ENCODE peak calls at places on chromosomes 16 and 17, in eight cellular contexts. One of them, this sample, is unnamed.

GRCh38 chr17:48055531-48056245 is 7.5 kb downstream of the NFE2L1 start:
- DNase-seq in hypothalamus: no peak
- DNase-seq in fibroblast of pulmonary artery: peak
- DNase-seq in M059J: peak
- DNase-seq in stimulated activated CD4-positive, alpha-beta T cell treated with anti-CD3 and anti-CD28 coated beads, Interleukin-4, amount 100 ng/mL, for 1 hour: peak
- DNase-seq in NCI-H1417: no peak
- DNase-seq in brain microvascular endothelial cell: no peak
- DNase-seq in activated T-cell treated with anti-CD3 and anti-CD28 coated beads, Interleukin-2, amount 50 U/mL, for 72 hours: peak
- DNase-seq in this sample: no peak

GRCh38 chr16:56626685-56627084 is 1.1 kb downstream of the MT1E start:
- DNase-seq in stimulated activated CD4-positive, alpha-beta T cell treated with anti-CD3 and anti-CD28 coated beads, Interleukin-4, amount 100 ng/mL, for 1 hour: no peak
- DNase-seq in M059J: no peak
- DNase-seq in brain microvascular endothelial cell: no peak
- DNase-seq in fibroblast of pulmonary artery: no peak
- DNase-seq in NCI-H1417: no peak
- DNase-seq in activated T-cell treated with anti-CD3 and anti-CD28 coated beads, Interleukin-2, amount 50 U/mL, for 72 hours: no peak
- DNase-seq in hypothalamus: no peak
- DNase-seq in this sample: no peak

GRCh38 chr16:9929836-9930235 is 252.4 kb downstream of the GRIN2A start:
- DNase-seq in M059J: no peak
- DNase-seq in fibroblast of pulmonary artery: no peak
- DNase-seq in hypothalamus: no peak
- DNase-seq in brain microvascular endothelial cell: no peak
- DNase-seq in stimulated activated CD4-positive, alpha-beta T cell treated with anti-CD3 and anti-CD28 coated beads, Interleukin-4, amount 100 ng/mL, for 1 hour: no peak
- DNase-seq in NCI-H1417: no peak
- DNase-seq in activated T-cell treated with anti-CD3 and anti-CD28 coated beads, Interleukin-2, amount 50 U/mL, for 72 hours: no peak
- DNase-seq in this sample: no peak

GRCh38 chr17:47317119-47317518 is 6.6 kb upstream of the EFCAB13 start:
- DNase-seq in hypothalamus: no peak
- DNase-seq in brain microvascular endothelial cell: no peak
- DNase-seq in activated T-cell treated with anti-CD3 and anti-CD28 coated beads, Interleukin-2, amount 50 U/mL, for 72 hours: no peak
- DNase-seq in NCI-H1417: no peak
- DNase-seq in stimulated activated CD4-positive, alpha-beta T cell treated with anti-CD3 and anti-CD28 coated beads, Interleukin-4, amount 100 ng/mL, for 1 hour: no peak
- DNase-seq in fibroblast of pulmonary artery: peak
- DNase-seq in M059J: no peak
- DNase-seq in this sample: no peak

GRCh38 chr16:87221633-87222032 is 95.6 kb downstream of the C16orf95 start:
- DNase-seq in stimulated activated CD4-positive, alpha-beta T cell treated with anti-CD3 and anti-CD28 coated beads, Interleukin-4, amount 100 ng/mL, for 1 hour: no peak
- DNase-seq in brain microvascular endothelial cell: no peak
- DNase-seq in activated T-cell treated with anti-CD3 and anti-CD28 coated beads, Interleukin-2, amount 50 U/mL, for 72 hours: no peak
- DNase-seq in M059J: no peak
- DNase-seq in hypothalamus: no peak
- DNase-seq in NCI-H1417: no peak
- DNase-seq in fibroblast of pulmonary artery: no peak
- DNase-seq in this sample: no peak

GRCh38 chr16:88395669-88396584 is 13.2 kb downstream of the ZNF469 start:
- DNase-seq in activated T-cell treated with anti-CD3 and anti-CD28 coated beads, Interleukin-2, amount 50 U/mL, for 72 hours: no peak
- DNase-seq in brain microvascular endothelial cell: no peak
- DNase-seq in M059J: no peak
- DNase-seq in stimulated activated CD4-positive, alpha-beta T cell treated with anti-CD3 and anti-CD28 coated beads, Interleukin-4, amount 100 ng/mL, for 1 hour: no peak
- DNase-seq in hypothalamus: no peak
- DNase-seq in NCI-H1417: no peak
- DNase-seq in fibroblast of pulmonary artery: no peak
- DNase-seq in this sample: no peak

GRCh38 chr17:71709271-71709670 is 411.5 kb upstream of the SOX9 start:
- DNase-seq in M059J: peak
- DNase-seq in stimulated activated CD4-positive, alpha-beta T cell treated with anti-CD3 and anti-CD28 coated beads, Interleukin-4, amount 100 ng/mL, for 1 hour: no peak
- DNase-seq in brain microvascular endothelial cell: no peak
- DNase-seq in fibroblast of pulmonary artery: no peak
- DNase-seq in activated T-cell treated with anti-CD3 and anti-CD28 coated beads, Interleukin-2, amount 50 U/mL, for 72 hours: no peak
- DNase-seq in NCI-H1417: no peak
- DNase-seq in hypothalamus: no peak
- DNase-seq in this sample: no peak

GRCh38 chr16:68800257-68800875 is 43.0 kb upstream of the TANGO6 start:
- DNase-seq in activated T-cell treated with anti-CD3 and anti-CD28 coated beads, Interleukin-2, amount 50 U/mL, for 72 hours: peak
- DNase-seq in fibroblast of pulmonary artery: peak
- DNase-seq in NCI-H1417: peak
- DNase-seq in stimulated activated CD4-positive, alpha-beta T cell treated with anti-CD3 and anti-CD28 coated beads, Interleukin-4, amount 100 ng/mL, for 1 hour: peak
- DNase-seq in M059J: peak
- DNase-seq in brain microvascular endothelial cell: peak
- DNase-seq in hypothalamus: peak
- DNase-seq in this sample: peak

GRCh38 chr16:67243481-67243880 is 3.8 kb downstream of the FHOD1 start:
- DNase-seq in fibroblast of pulmonary artery: no peak
- DNase-seq in activated T-cell treated with anti-CD3 and anti-CD28 coated beads, Interleukin-2, amount 50 U/mL, for 72 hours: no peak
- DNase-seq in brain microvascular endothelial cell: no peak
- DNase-seq in NCI-H1417: no peak
- DNase-seq in M059J: peak
- DNase-seq in hypothalamus: no peak
- DNase-seq in stimulated activated CD4-positive, alpha-beta T cell treated with anti-CD3 and anti-CD28 coated beads, Interleukin-4, amount 100 ng/mL, for 1 hour: no peak
- DNase-seq in this sample: no peak

GRCh38 chr16:76235426-76235825 is 41.8 kb upstream of the CNTNAP4 start:
- DNase-seq in NCI-H1417: no peak
- DNase-seq in stimulated activated CD4-positive, alpha-beta T cell treated with anti-CD3 and anti-CD28 coated beads, Interleukin-4, amount 100 ng/mL, for 1 hour: no peak
- DNase-seq in hypothalamus: no peak
- DNase-seq in activated T-cell treated with anti-CD3 and anti-CD28 coated beads, Interleukin-2, amount 50 U/mL, for 72 hours: no peak
- DNase-seq in M059J: no peak
- DNase-seq in fibroblast of pulmonary artery: no peak
- DNase-seq in brain microvascular endothelial cell: no peak
- DNase-seq in this sample: no peak

GRCh38 chr16:64964126-64964540 is 157.7 kb downstream of the CDH11 start:
- DNase-seq in NCI-H1417: no peak
- DNase-seq in stimulated activated CD4-positive, alpha-beta T cell treated with anti-CD3 and anti-CD28 coated beads, Interleukin-4, amount 100 ng/mL, for 1 hour: no peak
- DNase-seq in activated T-cell treated with anti-CD3 and anti-CD28 coated beads, Interleukin-2, amount 50 U/mL, for 72 hours: no peak
- DNase-seq in M059J: peak
- DNase-seq in fibroblast of pulmonary artery: peak
- DNase-seq in brain microvascular endothelial cell: peak
- DNase-seq in hypothalamus: no peak
- DNase-seq in this sample: no peak

GRCh38 chr17:81207610-81208581 is 14.9 kb downstream of the CEP131 start:
- DNase-seq in NCI-H1417: no peak
- DNase-seq in hypothalamus: no peak
- DNase-seq in fibroblast of pulmonary artery: no peak
- DNase-seq in stimulated activated CD4-positive, alpha-beta T cell treated with anti-CD3 and anti-CD28 coated beads, Interleukin-4, amount 100 ng/mL, for 1 hour: no peak
- DNase-seq in brain microvascular endothelial cell: no peak
- DNase-seq in activated T-cell treated with anti-CD3 and anti-CD28 coated beads, Interleukin-2, amount 50 U/mL, for 72 hours: no peak
- DNase-seq in M059J: no peak
- DNase-seq in this sample: no peak

GRCh38 chr17:69723741-69724140 is 309.2 kb downstream of the MAP2K6 start:
- DNase-seq in hypothalamus: no peak
- DNase-seq in NCI-H1417: no peak
- DNase-seq in activated T-cell treated with anti-CD3 and anti-CD28 coated beads, Interleukin-2, amount 50 U/mL, for 72 hours: no peak
- DNase-seq in brain microvascular endothelial cell: no peak
- DNase-seq in M059J: peak
- DNase-seq in fibroblast of pulmonary artery: peak
- DNase-seq in stimulated activated CD4-positive, alpha-beta T cell treated with anti-CD3 and anti-CD28 coated beads, Interleukin-4, amount 100 ng/mL, for 1 hour: no peak
- DNase-seq in this sample: no peak

GRCh38 chr17:59332890-59333377 is 1.5 kb downstream of the YPEL2 start:
- DNase-seq in stimulated activated CD4-positive, alpha-beta T cell treated with anti-CD3 and anti-CD28 coated beads, Interleukin-4, amount 100 ng/mL, for 1 hour: no peak
- DNase-seq in M059J: no peak
- DNase-seq in brain microvascular endothelial cell: no peak
- DNase-seq in fibroblast of pulmonary artery: peak
- DNase-seq in hypothalamus: no peak
- DNase-seq in NCI-H1417: no peak
- DNase-seq in activated T-cell treated with anti-CD3 and anti-CD28 coated beads, Interleukin-2, amount 50 U/mL, for 72 hours: no peak
- DNase-seq in this sample: no peak

GRCh38 chr16:29900102-29900887 is at the start of gene ASPHD1:
- DNase-seq in brain microvascular endothelial cell: peak
- DNase-seq in activated T-cell treated with anti-CD3 and anti-CD28 coated beads, Interleukin-2, amount 50 U/mL, for 72 hours: peak
- DNase-seq in fibroblast of pulmonary artery: peak
- DNase-seq in M059J: peak
- DNase-seq in NCI-H1417: peak
- DNase-seq in stimulated activated CD4-positive, alpha-beta T cell treated with anti-CD3 and anti-CD28 coated beads, Interleukin-4, amount 100 ng/mL, for 1 hour: peak
- DNase-seq in hypothalamus: peak
- DNase-seq in this sample: peak

GRCh38 chr17:44354582-44355309 is 8.9 kb downstream of the FAM171A2 start:
- DNase-seq in M059J: no peak
- DNase-seq in stimulated activated CD4-positive, alpha-beta T cell treated with anti-CD3 and anti-CD28 coated beads, Interleukin-4, amount 100 ng/mL, for 1 hour: peak
- DNase-seq in NCI-H1417: no peak
- DNase-seq in fibroblast of pulmonary artery: no peak
- DNase-seq in hypothalamus: no peak
- DNase-seq in brain microvascular endothelial cell: no peak
- DNase-seq in activated T-cell treated with anti-CD3 and anti-CD28 coated beads, Interleukin-2, amount 50 U/mL, for 72 hours: peak
- DNase-seq in this sample: no peak

GRCh38 chr16:1920727-1921155 is 2.5 kb upstream of the HS3ST6 start:
- DNase-seq in hypothalamus: no peak
- DNase-seq in NCI-H1417: peak
- DNase-seq in fibroblast of pulmonary artery: no peak
- DNase-seq in brain microvascular endothelial cell: no peak
- DNase-seq in M059J: no peak
- DNase-seq in stimulated activated CD4-positive, alpha-beta T cell treated with anti-CD3 and anti-CD28 coated beads, Interleukin-4, amount 100 ng/mL, for 1 hour: no peak
- DNase-seq in activated T-cell treated with anti-CD3 and anti-CD28 coated beads, Interleukin-2, amount 50 U/mL, for 72 hours: peak
- DNase-seq in this sample: no peak

GRCh38 chr17:59439711-59440110 is 108.3 kb downstream of the YPEL2 start:
- DNase-seq in stimulated activated CD4-positive, alpha-beta T cell treated with anti-CD3 and anti-CD28 coated beads, Interleukin-4, amount 100 ng/mL, for 1 hour: no peak
- DNase-seq in fibroblast of pulmonary artery: no peak
- DNase-seq in hypothalamus: no peak
- DNase-seq in M059J: no peak
- DNase-seq in brain microvascular endothelial cell: no peak
- DNase-seq in activated T-cell treated with anti-CD3 and anti-CD28 coated beads, Interleukin-2, amount 50 U/mL, for 72 hours: no peak
- DNase-seq in NCI-H1417: no peak
- DNase-seq in this sample: no peak

GRCh38 chr17:81923302-81924260 is 4.0 kb downstream of the MAFG start:
- DNase-seq in fibroblast of pulmonary artery: peak
- DNase-seq in hypothalamus: peak
- DNase-seq in stimulated activated CD4-positive, alpha-beta T cell treated with anti-CD3 and anti-CD28 coated beads, Interleukin-4, amount 100 ng/mL, for 1 hour: no peak
- DNase-seq in M059J: no peak
- DNase-seq in activated T-cell treated with anti-CD3 and anti-CD28 coated beads, Interleukin-2, amount 50 U/mL, for 72 hours: no peak
- DNase-seq in NCI-H1417: no peak
- DNase-seq in brain microvascular endothelial cell: peak
- DNase-seq in this sample: no peak

GRCh38 chr17:12089809-12090384 is 69.2 kb downstream of the MAP2K4 start:
- DNase-seq in brain microvascular endothelial cell: peak
- DNase-seq in NCI-H1417: no peak
- DNase-seq in M059J: peak
- DNase-seq in hypothalamus: no peak
- DNase-seq in activated T-cell treated with anti-CD3 and anti-CD28 coated beads, Interleukin-2, amount 50 U/mL, for 72 hours: no peak
- DNase-seq in stimulated activated CD4-positive, alpha-beta T cell treated with anti-CD3 and anti-CD28 coated beads, Interleukin-4, amount 100 ng/mL, for 1 hour: no peak
- DNase-seq in fibroblast of pulmonary artery: peak
- DNase-seq in this sample: no peak

GRCh38 chr16:57867000-57867561 is 64.8 kb upstream of the KIFC3 start:
- DNase-seq in brain microvascular endothelial cell: no peak
- DNase-seq in fibroblast of pulmonary artery: no peak
- DNase-seq in NCI-H1417: peak
- DNase-seq in hypothalamus: no peak
- DNase-seq in stimulated activated CD4-positive, alpha-beta T cell treated with anti-CD3 and anti-CD28 coated beads, Interleukin-4, amount 100 ng/mL, for 1 hour: no peak
- DNase-seq in M059J: peak
- DNase-seq in activated T-cell treated with anti-CD3 and anti-CD28 coated beads, Interleukin-2, amount 50 U/mL, for 72 hours: no peak
- DNase-seq in this sample: no peak

GRCh38 chr16:14511798-14512131 is 118.3 kb downstream of the PARN start:
- DNase-seq in hypothalamus: no peak
- DNase-seq in fibroblast of pulmonary artery: no peak
- DNase-seq in brain microvascular endothelial cell: no peak
- DNase-seq in activated T-cell treated with anti-CD3 and anti-CD28 coated beads, Interleukin-2, amount 50 U/mL, for 72 hours: no peak
- DNase-seq in M059J: peak
- DNase-seq in stimulated activated CD4-positive, alpha-beta T cell treated with anti-CD3 and anti-CD28 coated beads, Interleukin-4, amount 100 ng/mL, for 1 hour: no peak
- DNase-seq in NCI-H1417: no peak
- DNase-seq in this sample: no peak

GRCh38 chr16:9801651-9802050 is 380.6 kb downstream of the GRIN2A start:
- DNase-seq in fibroblast of pulmonary artery: no peak
- DNase-seq in NCI-H1417: no peak
- DNase-seq in brain microvascular endothelial cell: no peak
- DNase-seq in stimulated activated CD4-positive, alpha-beta T cell treated with anti-CD3 and anti-CD28 coated beads, Interleukin-4, amount 100 ng/mL, for 1 hour: no peak
- DNase-seq in M059J: no peak
- DNase-seq in hypothalamus: no peak
- DNase-seq in activated T-cell treated with anti-CD3 and anti-CD28 coated beads, Interleukin-2, amount 50 U/mL, for 72 hours: no peak
- DNase-seq in this sample: no peak

GRCh38 chr16:86403541-86404163 is 106.7 kb upstream of the FOXF1 start:
- DNase-seq in M059J: peak
- DNase-seq in fibroblast of pulmonary artery: peak
- DNase-seq in NCI-H1417: no peak
- DNase-seq in activated T-cell treated with anti-CD3 and anti-CD28 coated beads, Interleukin-2, amount 50 U/mL, for 72 hours: no peak
- DNase-seq in brain microvascular endothelial cell: no peak
- DNase-seq in stimulated activated CD4-positive, alpha-beta T cell treated with anti-CD3 and anti-CD28 coated beads, Interleukin-4, amount 100 ng/mL, for 1 hour: no peak
- DNase-seq in hypothalamus: no peak
- DNase-seq in this sample: no peak

GRCh38 chr16:30525844-30526136 is 576 bp downstream of the ZNF768 start:
- DNase-seq in NCI-H1417: no peak
- DNase-seq in stimulated activated CD4-positive, alpha-beta T cell treated with anti-CD3 and anti-CD28 coated beads, Interleukin-4, amount 100 ng/mL, for 1 hour: no peak
- DNase-seq in M059J: peak
- DNase-seq in fibroblast of pulmonary artery: no peak
- DNase-seq in brain microvascular endothelial cell: no peak
- DNase-seq in activated T-cell treated with anti-CD3 and anti-CD28 coated beads, Interleukin-2, amount 50 U/mL, for 72 hours: no peak
- DNase-seq in hypothalamus: no peak
- DNase-seq in this sample: no peak

GRCh38 chr16:1698680-1699079 is 7.3 kb upstream of the MAPK8IP3 start:
- DNase-seq in M059J: no peak
- DNase-seq in activated T-cell treated with anti-CD3 and anti-CD28 coated beads, Interleukin-2, amount 50 U/mL, for 72 hours: no peak
- DNase-seq in stimulated activated CD4-positive, alpha-beta T cell treated with anti-CD3 and anti-CD28 coated beads, Interleukin-4, amount 100 ng/mL, for 1 hour: no peak
- DNase-seq in brain microvascular endothelial cell: no peak
- DNase-seq in hypothalamus: no peak
- DNase-seq in NCI-H1417: no peak
- DNase-seq in fibroblast of pulmonary artery: no peak
- DNase-seq in this sample: no peak

GRCh38 chr16:58563235-58563634 is 47.9 kb downstream of the SETD6 start:
- DNase-seq in hypothalamus: no peak
- DNase-seq in brain microvascular endothelial cell: peak
- DNase-seq in NCI-H1417: no peak
- DNase-seq in M059J: peak
- DNase-seq in fibroblast of pulmonary artery: peak
- DNase-seq in stimulated activated CD4-positive, alpha-beta T cell treated with anti-CD3 and anti-CD28 coated beads, Interleukin-4, amount 100 ng/mL, for 1 hour: no peak
- DNase-seq in activated T-cell treated with anti-CD3 and anti-CD28 coated beads, Interleukin-2, amount 50 U/mL, for 72 hours: no peak
- DNase-seq in this sample: no peak

GRCh38 chr16:17578921-17579876 is 108.4 kb upstream of the XYLT1 start:
- DNase-seq in brain microvascular endothelial cell: peak
- DNase-seq in stimulated activated CD4-positive, alpha-beta T cell treated with anti-CD3 and anti-CD28 coated beads, Interleukin-4, amount 100 ng/mL, for 1 hour: peak
- DNase-seq in M059J: peak
- DNase-seq in activated T-cell treated with anti-CD3 and anti-CD28 coated beads, Interleukin-2, amount 50 U/mL, for 72 hours: peak
- DNase-seq in fibroblast of pulmonary artery: peak
- DNase-seq in hypothalamus: no peak
- DNase-seq in NCI-H1417: peak
- DNase-seq in this sample: peak

GRCh38 chr16:15899538-15900100 is 11.2 kb upstream of the CEP20 start:
- DNase-seq in fibroblast of pulmonary artery: peak
- DNase-seq in activated T-cell treated with anti-CD3 and anti-CD28 coated beads, Interleukin-2, amount 50 U/mL, for 72 hours: peak
- DNase-seq in NCI-H1417: no peak
- DNase-seq in brain microvascular endothelial cell: peak
- DNase-seq in stimulated activated CD4-positive, alpha-beta T cell treated with anti-CD3 and anti-CD28 coated beads, Interleukin-4, amount 100 ng/mL, for 1 hour: no peak
- DNase-seq in M059J: peak
- DNase-seq in hypothalamus: no peak
- DNase-seq in this sample: peak

GRCh38 chr17:8994319-8994718 is 27.0 kb upstream of the NTN1 start:
- DNase-seq in stimulated activated CD4-positive, alpha-beta T cell treated with anti-CD3 and anti-CD28 coated beads, Interleukin-4, amount 100 ng/mL, for 1 hour: peak
- DNase-seq in fibroblast of pulmonary artery: peak
- DNase-seq in hypothalamus: peak
- DNase-seq in brain microvascular endothelial cell: peak
- DNase-seq in M059J: peak
- DNase-seq in activated T-cell treated with anti-CD3 and anti-CD28 coated beads, Interleukin-2, amount 50 U/mL, for 72 hours: peak
- DNase-seq in NCI-H1417: no peak
- DNase-seq in this sample: no peak

GRCh38 chr16:81697321-81697885 is 81.7 kb upstream of the PLCG2 start:
- DNase-seq in hypothalamus: peak
- DNase-seq in NCI-H1417: no peak
- DNase-seq in M059J: peak
- DNase-seq in activated T-cell treated with anti-CD3 and anti-CD28 coated beads, Interleukin-2, amount 50 U/mL, for 72 hours: peak
- DNase-seq in brain microvascular endothelial cell: peak
- DNase-seq in fibroblast of pulmonary artery: peak
- DNase-seq in stimulated activated CD4-positive, alpha-beta T cell treated with anti-CD3 and anti-CD28 coated beads, Interleukin-4, amount 100 ng/mL, for 1 hour: peak
- DNase-seq in this sample: peak